ENCODE peak calls at places on chromosomes 7 and 10, in seven cellular contexts. One of them, this sample, is unnamed.

GRCh38 chr10:43594944-43595589 is 11.2 kb upstream of the ZNF485 start:
- DNase-seq in A549: no peak
- DNase-seq in Calu3: peak; percentile 37
- DNase-seq in GM12865: peak; percentile 92
- DNase-seq in HFF-Myc: no peak
- DNase-seq in nephron progenitor cell: no peak
- DNase-seq in mucosa of descending colon: no peak
- DNase-seq in this sample: peak; percentile 56

GRCh38 chr10:36725581-36726520 is 399.5 kb upstream of the ANKRD30A start:
- DNase-seq in HFF-Myc: peak; percentile 30
- DNase-seq in Calu3: no peak
- DNase-seq in GM12865: no peak
- DNase-seq in nephron progenitor cell: peak; percentile 57
- DNase-seq in mucosa of descending colon: no peak
- DNase-seq in A549: peak; percentile 86
- DNase-seq in this sample: no peak

GRCh38 chr7:150972746-150973145 is 5.4 kb downstream of the KCNH2 start:
- DNase-seq in HFF-Myc: no peak
- DNase-seq in A549: no peak
- DNase-seq in GM12865: no peak
- DNase-seq in Calu3: no peak
- DNase-seq in mucosa of descending colon: no peak
- DNase-seq in nephron progenitor cell: no peak
- DNase-seq in this sample: no peak

GRCh38 chr7:15504376-15504775 is 57.4 kb downstream of the AGMO start:
- DNase-seq in Calu3: no peak
- DNase-seq in HFF-Myc: no peak
- DNase-seq in GM12865: no peak
- DNase-seq in A549: no peak
- DNase-seq in mucosa of descending colon: no peak
- DNase-seq in nephron progenitor cell: no peak
- DNase-seq in this sample: no peak

GRCh38 chr7:130912910-130913720 is 179.1 kb upstream of the KLF14 start:
- DNase-seq in Calu3: peak; percentile 88
- DNase-seq in mucosa of descending colon: peak; percentile 79
- DNase-seq in A549: peak; percentile 91
- DNase-seq in HFF-Myc: peak; percentile 98
- DNase-seq in nephron progenitor cell: no peak
- DNase-seq in GM12865: peak; percentile 92
- DNase-seq in this sample: peak; percentile 58

GRCh38 chr10:76444034-76444800 is 1012.8 kb downstream of the LRMDA start:
- DNase-seq in mucosa of descending colon: no peak
- DNase-seq in A549: no peak
- DNase-seq in nephron progenitor cell: no peak
- DNase-seq in GM12865: no peak
- DNase-seq in HFF-Myc: no peak
- DNase-seq in Calu3: no peak
- DNase-seq in this sample: no peak

GRCh38 chr7:16929146-16929762 is 47.5 kb upstream of the AGR3 start:
- DNase-seq in GM12865: peak; percentile 53
- DNase-seq in Calu3: no peak
- DNase-seq in A549: no peak
- DNase-seq in nephron progenitor cell: no peak
- DNase-seq in HFF-Myc: no peak
- DNase-seq in mucosa of descending colon: no peak
- DNase-seq in this sample: no peak

GRCh38 chr7:11709240-11709639 is 122.8 kb downstream of the THSD7A start:
- DNase-seq in mucosa of descending colon: no peak
- DNase-seq in Calu3: no peak
- DNase-seq in A549: no peak
- DNase-seq in GM12865: no peak
- DNase-seq in nephron progenitor cell: no peak
- DNase-seq in HFF-Myc: no peak
- DNase-seq in this sample: no peak

GRCh38 chr7:143429770-143430698 is 13.2 kb upstream of the TAS2R60 start:
- DNase-seq in A549: no peak
- DNase-seq in Calu3: no peak
- DNase-seq in HFF-Myc: no peak
- DNase-seq in mucosa of descending colon: no peak
- DNase-seq in nephron progenitor cell: no peak
- DNase-seq in GM12865: no peak
- DNase-seq in this sample: no peak

GRCh38 chr7:55140221-55140980 is 121.6 kb downstream of the EGFR start:
- DNase-seq in nephron progenitor cell: no peak
- DNase-seq in GM12865: peak; percentile 43
- DNase-seq in HFF-Myc: no peak
- DNase-seq in mucosa of descending colon: no peak
- DNase-seq in Calu3: no peak
- DNase-seq in A549: no peak
- DNase-seq in this sample: peak; percentile 66

GRCh38 chr7:75888464-75889222 is 9.8 kb downstream of the RHBDD2 start:
- DNase-seq in A549: no peak
- DNase-seq in GM12865: no peak
- DNase-seq in mucosa of descending colon: no peak
- DNase-seq in HFF-Myc: no peak
- DNase-seq in nephron progenitor cell: no peak
- DNase-seq in Calu3: no peak
- DNase-seq in this sample: no peak

GRCh38 chr10:80461208-80462183 is 7.4 kb downstream of the TSPAN14 start:
- DNase-seq in HFF-Myc: no peak
- DNase-seq in Calu3: no peak
- DNase-seq in nephron progenitor cell: no peak
- DNase-seq in GM12865: no peak
- DNase-seq in mucosa of descending colon: peak; percentile 54
- DNase-seq in A549: no peak
- DNase-seq in this sample: no peak

DNA sequence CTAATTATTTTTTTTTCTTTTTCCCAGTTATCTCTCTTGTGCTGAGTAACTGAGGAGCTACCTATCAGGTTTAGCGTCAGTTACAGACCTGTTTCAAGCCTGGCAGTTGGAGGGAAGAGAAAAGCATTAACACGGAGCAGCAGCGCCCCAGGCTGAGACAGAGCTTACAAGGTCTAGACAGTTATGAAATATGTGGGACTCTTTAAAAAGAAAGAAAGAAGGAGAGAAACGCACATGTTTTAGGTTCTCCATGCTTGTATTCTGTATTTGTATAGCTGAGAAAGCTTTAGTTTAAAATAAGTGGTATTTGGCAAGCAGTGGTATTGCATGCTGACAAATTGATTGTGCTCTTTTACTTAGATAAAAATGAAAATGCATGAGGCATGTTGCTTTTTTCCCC is 157.6 kb downstream of the GRK5 start:
- DNase-seq in HFF-Myc: no peak
- DNase-seq in nephron progenitor cell: no peak
- DNase-seq in Calu3: no peak
- DNase-seq in GM12865: no peak
- DNase-seq in mucosa of descending colon: no peak
- DNase-seq in A549: no peak
- DNase-seq in this sample: no peak
- TF ChIP-seq CTCF in HFF-Myc: peak; percentile 7
- TF ChIP-seq CTCF in nephron progenitor cell: no peak
- TF ChIP-seq CTCF in Calu3: no peak
- TF ChIP-seq CTCF in GM12865: no peak
- TF ChIP-seq CTCF in mucosa of descending colon: no peak
- TF ChIP-seq CTCF in A549: no peak
- TF ChIP-seq CTCF in this sample: no peak

GRCh38 chr7:29950480-29950879 is 39.1 kb downstream of the SCRN1 start:
- DNase-seq in mucosa of descending colon: no peak
- DNase-seq in HFF-Myc: no peak
- DNase-seq in Calu3: no peak
- DNase-seq in A549: no peak
- DNase-seq in GM12865: no peak
- DNase-seq in nephron progenitor cell: no peak
- DNase-seq in this sample: no peak

GRCh38 chr7:29951206-29951605 is 38.4 kb downstream of the SCRN1 start:
- DNase-seq in mucosa of descending colon: no peak
- DNase-seq in nephron progenitor cell: no peak
- DNase-seq in HFF-Myc: no peak
- DNase-seq in Calu3: no peak
- DNase-seq in GM12865: no peak
- DNase-seq in A549: no peak
- DNase-seq in this sample: no peak

GRCh38 chr7:29945259-29945809 is 44.3 kb downstream of the SCRN1 start:
- DNase-seq in mucosa of descending colon: no peak
- DNase-seq in Calu3: no peak
- DNase-seq in A549: no peak
- DNase-seq in GM12865: no peak
- DNase-seq in nephron progenitor cell: no peak
- DNase-seq in HFF-Myc: no peak
- DNase-seq in this sample: no peak

GRCh38 chr7:29946428-29947186 is 43.0 kb downstream of the SCRN1 start:
- DNase-seq in nephron progenitor cell: no peak
- DNase-seq in A549: peak; percentile 46
- DNase-seq in GM12865: peak; percentile 20
- DNase-seq in Calu3: peak; percentile 55
- DNase-seq in HFF-Myc: no peak
- DNase-seq in mucosa of descending colon: no peak
- DNase-seq in this sample: no peak
- TF ChIP-seq CTCF in nephron progenitor cell: no peak
- TF ChIP-seq CTCF in A549: peak; percentile 25
- TF ChIP-seq CTCF in GM12865: peak; percentile 10
- TF ChIP-seq CTCF in Calu3: peak; percentile 23
- TF ChIP-seq CTCF in HFF-Myc: peak; percentile 40
- TF ChIP-seq CTCF in mucosa of descending colon: no peak
- TF ChIP-seq CTCF in this sample: no peak

DNA sequence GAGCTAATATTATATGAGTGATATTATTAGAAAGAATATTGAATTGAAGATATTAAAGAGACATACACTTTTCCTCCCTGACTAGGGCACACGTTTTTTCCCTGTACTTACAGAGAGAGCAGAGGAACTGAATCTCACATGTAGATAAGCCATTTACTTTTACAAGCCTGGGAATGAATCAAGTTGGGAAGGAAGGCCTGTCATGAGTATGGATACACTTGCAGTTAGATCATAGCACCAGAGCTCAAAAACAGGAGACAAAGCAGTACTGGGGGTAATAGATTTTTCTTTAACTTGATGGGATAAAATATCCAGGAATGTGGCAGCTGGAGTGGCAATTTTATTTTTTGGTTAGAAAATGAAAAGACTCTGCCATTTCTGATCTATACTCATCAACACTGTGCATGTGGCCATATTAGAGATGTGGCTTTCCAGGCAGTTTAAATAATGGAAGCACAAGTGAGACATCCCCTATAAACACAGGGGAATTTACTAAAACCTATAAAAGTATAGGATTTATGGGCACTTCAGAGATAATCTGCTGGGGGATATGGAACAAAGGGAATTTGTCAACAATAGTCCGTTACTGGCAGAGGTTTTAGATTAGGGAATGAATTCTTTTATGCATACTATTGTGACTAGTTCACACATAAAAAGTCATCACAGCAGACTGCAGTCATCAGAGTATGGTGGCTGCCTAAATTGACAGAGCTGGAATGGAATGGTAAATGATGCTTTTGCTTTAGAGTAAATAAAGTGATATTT is 657.7 kb upstream of the MBL2 start:
- DNase-seq in mucosa of descending colon: no peak
- DNase-seq in nephron progenitor cell: no peak
- DNase-seq in Calu3: no peak
- DNase-seq in HFF-Myc: no peak
- DNase-seq in A549: no peak
- DNase-seq in GM12865: no peak
- DNase-seq in this sample: no peak
- TF ChIP-seq CTCF in mucosa of descending colon: no peak
- TF ChIP-seq CTCF in nephron progenitor cell: no peak
- TF ChIP-seq CTCF in Calu3: no peak
- TF ChIP-seq CTCF in HFF-Myc: no peak
- TF ChIP-seq CTCF in A549: no peak
- TF ChIP-seq CTCF in GM12865: no peak
- TF ChIP-seq CTCF in this sample: no peak

GRCh38 chr10:61935085-61935484 is 33.6 kb downstream of the ARID5B start:
- DNase-seq in A549: no peak
- DNase-seq in mucosa of descending colon: no peak
- DNase-seq in Calu3: no peak
- DNase-seq in HFF-Myc: peak; percentile 61
- DNase-seq in nephron progenitor cell: no peak
- DNase-seq in GM12865: no peak
- DNase-seq in this sample: no peak
- TF ChIP-seq CTCF in A549: no peak
- TF ChIP-seq CTCF in mucosa of descending colon: no peak
- TF ChIP-seq CTCF in Calu3: no peak
- TF ChIP-seq CTCF in HFF-Myc: no peak
- TF ChIP-seq CTCF in nephron progenitor cell: no peak
- TF ChIP-seq CTCF in GM12865: no peak
- TF ChIP-seq CTCF in this sample: no peak

This sample was measured in GM13976.